ENCODE peak calls at places on chromosomes 4 and X, in ten cellular contexts. I, X, Y, K, S, L, V, P, D and Q are unnamed samples.

GRCh38 chr4:72505314-72505744 is 63.7 kb downstream of the ADAMTS3 start:
- DNase-seq in K (peak), Y (peak), P (peak), V (no peak), I (no peak), D (no peak), X (no peak), L (peak), S (peak), Q (peak)

GRCh38 chrX:10875995-10876394 is 235.1 kb upstream of the HCCS start:
- DNase-seq in I (no peak), S (peak), D (no peak), X (no peak), L (no peak), K (no peak), P (peak), Y (no peak), V (no peak), Q (no peak)

GRCh38 chr4:68361146-68361589 is 11.3 kb upstream of the YTHDC1 start:
- DNase-seq in Y (peak), K (no peak), P (peak), V (no peak), I (no peak), L (no peak), X (no peak), S (no peak), D (no peak), Q (peak)

GRCh38 chrX:107700317-107700774 is 72.0 kb downstream of the PRPS1 start:
- DNase-seq in P (peak), I (no peak), V (no peak), D (no peak), X (no peak), L (no peak), S (no peak), Y (peak), K (no peak), Q (peak)

GRCh38 chr4:88674565-88674964 is 23.1 kb downstream of the NAP1L5 start:
- DNase-seq in K (no peak), P (peak), S (no peak), L (no peak), D (no peak), V (no peak), Y (no peak), X (no peak), I (no peak), Q (peak)

GRCh38 chr4:150224896-150225591 is 146.8 kb downstream of the DCLK2 start:
- DNase-seq in D (no peak), L (no peak), X (no peak), Y (peak), V (no peak), P (peak), S (no peak), I (no peak), K (no peak), Q (peak)

GRCh38 chrX:115892787-115893671 is 277.5 kb upstream of the AGTR2 start:
- DNase-seq in P (peak), L (peak), D (peak), K (no peak), X (no peak), I (no peak), V (peak), Y (no peak), S (peak), Q (no peak)

GRCh38 chr4:106266201-106266600 is 49.8 kb downstream of the TBCK start:
- DNase-seq in K (peak), P (peak), X (no peak), L (no peak), S (peak), Y (peak), D (no peak), V (no peak), I (no peak), Q (no peak)

GRCh38 chr4:47313396-47313795 is 150.1 kb downstream of the COMMD8 start:
- DNase-seq in X (no peak), K (no peak), I (no peak), V (no peak), S (no peak), L (no peak), D (no peak), P (no peak), Y (no peak), Q (no peak)

GRCh38 chr4:111630705-111631104 is 514.5 kb upstream of the FAM241A start:
- DNase-seq in I (no peak), L (no peak), X (no peak), S (no peak), V (peak), Y (peak), P (peak), K (peak), D (no peak), Q (no peak)

GRCh38 chr4:177246636-177247584 is 62.8 kb upstream of the NEIL3 start:
- DNase-seq in V (no peak), K (no peak), P (no peak), L (no peak), D (no peak), Y (peak), X (no peak), I (no peak), S (no peak), Q (peak)

GRCh38 chrX:15750611-15751159 is 12.6 kb downstream of the CA5B start:
- DNase-seq in D (no peak), Y (no peak), P (no peak), S (no peak), I (no peak), X (peak), V (no peak), L (no peak), K (no peak), Q (peak)

GRCh38 chr4:143606470-143606869 is 93.0 kb downstream of the SMARCA5 start:
- DNase-seq in S (no peak), L (no peak), K (no peak), Y (no peak), V (no peak), X (no peak), P (peak), I (no peak), D (no peak), Q (no peak)

GRCh38 chr4:156765277-156765676 is 206.3 kb downstream of the PDGFC start:
- DNase-seq in K (no peak), Y (no peak), D (no peak), I (no peak), S (no peak), L (no peak), X (no peak), V (no peak), P (no peak), Q (no peak)

GRCh38 chrX:120358687-120359086 is 3.2 kb upstream of the ATP1B4 start:
- DNase-seq in D (no peak), Y (peak), X (peak), V (peak), P (peak), K (no peak), L (no peak), S (no peak), I (no peak), Q (peak)

GRCh38 chr4:106365613-106366012 is 3.0 kb downstream of the GIMD1 start:
- DNase-seq in S (no peak), X (no peak), D (no peak), P (peak), Y (peak), L (no peak), V (no peak), I (no peak), K (peak), Q (peak)

GRCh38 chr4:113444386-113444785 is 317.2 kb downstream of the CAMK2D start:
- DNase-seq in D (no peak), K (no peak), L (no peak), I (no peak), Y (no peak), S (no peak), X (no peak), P (peak), V (no peak), Q (peak)

GRCh38 chr4:52718123-52718522 is 33.1 kb downstream of the ERVMER34-1 start:
- DNase-seq in Y (no peak), I (no peak), D (no peak), L (no peak), V (no peak), K (no peak), X (no peak), S (no peak), P (peak), Q (peak)

GRCh38 chrX:46576458-46576857 is 2.9 kb downstream of the CHST7 start:
- DNase-seq in Y (no peak), K (no peak), P (no peak), X (no peak), L (no peak), D (no peak), I (no peak), S (no peak), V (no peak), Q (peak)

GRCh38 chrX:70386240-70386639 is 36.9 kb upstream of the GDPD2 start:
- DNase-seq in D (no peak), K (no peak), P (no peak), X (no peak), I (no peak), Y (no peak), L (no peak), V (no peak), S (no peak), Q (no peak)

GRCh38 chr4:137226900-137227299 is 305.4 kb downstream of the PCDH18 start:
- DNase-seq in L (no peak), K (peak), P (peak), V (no peak), D (no peak), I (no peak), X (no peak), Y (no peak), S (no peak), Q (peak)

GRCh38 chr4:73453701-73454005 is 17.6 kb downstream of the AFP start:
- DNase-seq in P (no peak), V (no peak), Y (no peak), K (no peak), S (no peak), L (no peak), I (no peak), D (no peak), X (no peak), Q (no peak)

GRCh38 chr4:123505077-123505456 is 108.5 kb downstream of the SPRY1 start:
- DNase-seq in L (no peak), I (no peak), K (no peak), D (peak), Y (no peak), X (no peak), V (no peak), P (no peak), S (no peak), Q (no peak)

GRCh38 chr4:122224348-122224747 is 72.2 kb downstream of the BLTP1 start:
- DNase-seq in I (no peak), D (no peak), K (peak), V (no peak), X (peak), S (peak), L (no peak), P (peak), Y (peak), Q (no peak)

GRCh38 chrX:5915783-5916182 is 312.9 kb downstream of the NLGN4X start:
- DNase-seq in X (no peak), L (no peak), K (no peak), Y (no peak), S (no peak), V (no peak), D (no peak), I (no peak), P (no peak), Q (no peak)

GRCh38 chr4:124199755-124200154 is 512.8 kb downstream of the ANKRD50 start:
- DNase-seq in V (no peak), L (no peak), K (no peak), P (peak), S (no peak), X (no peak), Y (no peak), D (no peak), I (no peak), Q (peak)

GRCh38 chrX:151031365-151031975 is 48.3 kb downstream of the HMGB3 start:
- DNase-seq in P (peak), Y (no peak), I (no peak), D (no peak), L (no peak), V (no peak), S (no peak), K (no peak), X (no peak), Q (no peak)

GRCh38 chr4:130422255-130422654 is 1326.3 kb downstream of the C4orf33 start:
- DNase-seq in K (no peak), I (no peak), D (no peak), V (no peak), S (no peak), X (no peak), L (no peak), Y (no peak), P (no peak), Q (no peak)